ENCODE peak calls at places on chromosomes 5 and 9, in six cellular contexts. One of them, this sample, is unnamed.

GRCh38 chr5:42064821-42065220 is 139.7 kb downstream of the FBXO4 start:
- DNase-seq in AG09309: no peak
- DNase-seq in activated CD8-positive, alpha-beta memory T cell treated with anti-CD3 and anti-CD28 coated beads for 1 hour: no peak
- DNase-seq in anterior cingulate cortex: no peak
- DNase-seq in mucosa of descending colon: no peak
- DNase-seq in adrenal gland: no peak
- DNase-seq in this sample: no peak

GRCh38 chr9:123696476-123696875 is 233.4 kb downstream of the DENND1A start:
- DNase-seq in AG09309: no peak
- DNase-seq in activated CD8-positive, alpha-beta memory T cell treated with anti-CD3 and anti-CD28 coated beads for 1 hour: no peak
- DNase-seq in anterior cingulate cortex: no peak
- DNase-seq in mucosa of descending colon: no peak
- DNase-seq in adrenal gland: no peak
- DNase-seq in this sample: no peak

GRCh38 chr5:128213340-128213739 is 129.8 kb downstream of the SLC12A2 start:
- DNase-seq in AG09309: no peak
- DNase-seq in activated CD8-positive, alpha-beta memory T cell treated with anti-CD3 and anti-CD28 coated beads for 1 hour: no peak
- DNase-seq in anterior cingulate cortex: peak; percentile 50
- DNase-seq in mucosa of descending colon: no peak
- DNase-seq in adrenal gland: peak; percentile 79
- DNase-seq in this sample: no peak

GRCh38 chr9:12822111-12822510 is 47.3 kb downstream of the LURAP1L start:
- DNase-seq in AG09309: no peak
- DNase-seq in activated CD8-positive, alpha-beta memory T cell treated with anti-CD3 and anti-CD28 coated beads for 1 hour: no peak
- DNase-seq in anterior cingulate cortex: no peak
- DNase-seq in mucosa of descending colon: no peak
- DNase-seq in adrenal gland: no peak
- DNase-seq in this sample: no peak

GRCh38 chr5:33441241-33441844 is 578 bp downstream of the TARS1 start:
- DNase-seq in AG09309: no peak
- DNase-seq in activated CD8-positive, alpha-beta memory T cell treated with anti-CD3 and anti-CD28 coated beads for 1 hour: no peak
- DNase-seq in anterior cingulate cortex: no peak
- DNase-seq in mucosa of descending colon: no peak
- DNase-seq in adrenal gland: peak; percentile 37
- DNase-seq in this sample: no peak

GRCh38 chr9:99400184-99400731 is 178.2 kb downstream of the SEC61B start:
- DNase-seq in AG09309: no peak
- DNase-seq in activated CD8-positive, alpha-beta memory T cell treated with anti-CD3 and anti-CD28 coated beads for 1 hour: no peak
- DNase-seq in anterior cingulate cortex: no peak
- DNase-seq in mucosa of descending colon: no peak
- DNase-seq in adrenal gland: no peak
- DNase-seq in this sample: no peak

GRCh38 chr5:2754621-2755370 is 3.3 kb upstream of the IRX2 start:
- DNase-seq in AG09309: no peak
- DNase-seq in activated CD8-positive, alpha-beta memory T cell treated with anti-CD3 and anti-CD28 coated beads for 1 hour: no peak
- DNase-seq in anterior cingulate cortex: no peak
- DNase-seq in mucosa of descending colon: no peak
- DNase-seq in adrenal gland: no peak
- DNase-seq in this sample: no peak

GRCh38 chr9:94946256-94946655 is 219.8 kb downstream of the AOPEP start:
- DNase-seq in AG09309: no peak
- DNase-seq in activated CD8-positive, alpha-beta memory T cell treated with anti-CD3 and anti-CD28 coated beads for 1 hour: no peak
- DNase-seq in anterior cingulate cortex: no peak
- DNase-seq in mucosa of descending colon: no peak
- DNase-seq in adrenal gland: no peak
- DNase-seq in this sample: no peak

This sample was measured in NCI-H1436 treated with DMSO at 0.1 percent for 48 hours.